ENCODE peak calls at places on chromosomes 5 and 9, in nine cellular contexts. A, I, Q, F, K, S, P, W and V are unnamed samples.

GRCh38 chr9:18999173-18999785 is 33.7 kb downstream of the SAXO1 start:
- DNase-seq in A (no peak), P (no peak), K (no peak), S (no peak), W (no peak), F (no peak), I (no peak), Q (no peak), V (no peak)

GRCh38 chr9:133184971-133185370 is 21.3 kb upstream of the GBGT1 start:
- DNase-seq in I (peak), W (peak), F (no peak), K (peak), A (no peak), P (peak), Q (peak), S (peak), V (peak)

GRCh38 chr9:127035948-127036347 is 86.5 kb downstream of the ANGPTL2 start:
- DNase-seq in P (no peak), W (no peak), I (no peak), F (no peak), A (peak), Q (no peak), S (no peak), K (no peak), V (no peak)

GRCh38 chr5:6459896-6460295 is 11.2 kb downstream of the UBE2QL1 start:
- DNase-seq in W (no peak), F (no peak), K (no peak), P (no peak), A (no peak), Q (no peak), S (no peak), I (no peak), V (no peak)

GRCh38 chr9:70832487-70832886 is 288.9 kb downstream of the TRPM3 start:
- DNase-seq in I (no peak), S (no peak), A (no peak), P (no peak), F (no peak), W (no peak), Q (no peak), K (no peak), V (no peak)

GRCh38 chr9:23779220-23779619 is 46.8 kb downstream of the ELAVL2 start:
- DNase-seq in A (no peak), K (no peak), I (no peak), P (no peak), W (no peak), Q (no peak), F (no peak), S (no peak), V (no peak)

GRCh38 chr5:133149333-133149732 is 97.5 kb downstream of the HSPA4 start:
- DNase-seq in I (no peak), F (no peak), K (no peak), W (peak), S (no peak), P (no peak), A (no peak), Q (no peak), V (no peak)

GRCh38 chr9:69768101-69768500 is 8.3 kb upstream of the PTAR1 start:
- DNase-seq in K (no peak), F (no peak), Q (no peak), I (no peak), P (no peak), S (no peak), A (no peak), W (no peak), V (no peak)

GRCh38 chr9:68749579-68750159 is 44.6 kb downstream of the PIP5K1B start:
- DNase-seq in W (peak), P (no peak), K (no peak), S (no peak), A (no peak), F (no peak), Q (no peak), I (no peak), V (no peak)

GRCh38 chr9:113503613-113504230 is 40.2 kb downstream of the RGS3 start:
- DNase-seq in I (no peak), Q (no peak), A (no peak), K (no peak), P (no peak), W (no peak), F (no peak), S (no peak), V (no peak)

GRCh38 chr9:115106642-115107041 is 11.3 kb downstream of the TNC start:
- DNase-seq in A (no peak), P (no peak), W (no peak), F (no peak), S (no peak), K (no peak), I (no peak), Q (no peak), V (no peak)

GRCh38 chr5:148730955-148731898 is 76.9 kb upstream of the HTR4 start:
- DNase-seq in K (peak), P (peak), S (peak), I (peak), A (peak), W (peak), Q (peak), F (peak), V (peak)

GRCh38 chr9:14478175-14479165 is 164.5 kb upstream of the NFIB start:
- DNase-seq in K (no peak), F (no peak), A (no peak), I (no peak), Q (no peak), W (peak), P (no peak), S (no peak), V (no peak)

GRCh38 chr5:160507181-160507811 is 85.6 kb downstream of the PTTG1 start:
- DNase-seq in I (no peak), S (peak), F (no peak), P (peak), Q (peak), K (no peak), W (no peak), A (no peak), V (no peak)

GRCh38 chr5:177071671-177072385 is 14.9 kb upstream of the FGFR4 start:
- DNase-seq in S (peak), Q (peak), A (no peak), F (peak), K (peak), P (peak), W (peak), I (no peak), V (peak)

GRCh38 chr5:179113945-179114641 is 53.9 kb downstream of the ZNF354C start:
- DNase-seq in K (no peak), W (no peak), A (no peak), F (no peak), I (peak), P (no peak), S (no peak), Q (no peak), V (no peak)

GRCh38 chr9:27142299-27142930 is 33.4 kb downstream of the TEK start:
- DNase-seq in A (no peak), Q (no peak), S (no peak), I (no peak), K (no peak), W (no peak), P (no peak), F (no peak), V (no peak)

GRCh38 chr9:127793093-127793708 is 7.4 kb downstream of the CDK9 start:
- DNase-seq in F (no peak), A (no peak), S (no peak), Q (no peak), W (no peak), P (no peak), I (no peak), K (no peak), V (no peak)

GRCh38 chr5:136309376-136309775 is 56.0 kb downstream of the TRPC7 start:
- DNase-seq in I (no peak), Q (no peak), P (no peak), A (no peak), K (no peak), F (no peak), S (no peak), W (no peak), V (no peak)

GRCh38 chr5:14097998-14098471 is 45.1 kb upstream of the TRIO start:
- DNase-seq in P (no peak), K (no peak), F (no peak), W (no peak), Q (no peak), S (no peak), I (no peak), A (no peak), V (peak)

GRCh38 chr5:66209350-66209749 is 65.2 kb downstream of the SREK1 start:
- DNase-seq in I (no peak), A (no peak), P (peak), F (no peak), W (peak), S (no peak), K (no peak), Q (no peak), V (peak)

GRCh38 chr9:37540634-37541033 is 35.5 kb downstream of the FBXO10 start:
- DNase-seq in F (no peak), Q (no peak), W (no peak), K (no peak), S (no peak), P (no peak), I (no peak), A (peak), V (no peak)

GRCh38 chr5:172007153-172007794 is 836 bp upstream of the FBXW11 start:
- DNase-seq in A (no peak), W (no peak), F (no peak), K (no peak), I (no peak), P (peak), Q (peak), S (no peak), V (no peak)

GRCh38 chr5:175778951-175779475 is 92.4 kb upstream of the CPLX2 start:
- DNase-seq in I (no peak), P (no peak), Q (no peak), K (peak), A (no peak), F (no peak), W (peak), S (no peak), V (no peak)

GRCh38 chr5:145752947-145753346 is 82.2 kb downstream of the PRELID2 start:
- DNase-seq in Q (no peak), P (no peak), I (no peak), W (no peak), A (no peak), F (no peak), S (no peak), K (no peak), V (no peak)

GRCh38 chr9:76092572-76092971 is 202.1 kb downstream of the PCSK5 start:
- DNase-seq in P (no peak), W (no peak), F (no peak), Q (no peak), S (no peak), A (no peak), I (no peak), K (no peak), V (no peak)

GRCh38 chr5:17189381-17190036 is 27.9 kb upstream of the BASP1 start:
- DNase-seq in W (peak), P (peak), F (peak), Q (peak), S (peak), A (peak), I (peak), K (peak), V (peak)

GRCh38 chr9:128207076-128207731 is 4.0 kb downstream of the DNM1 start:
- DNase-seq in K (no peak), Q (no peak), I (no peak), W (no peak), S (no peak), A (no peak), F (no peak), P (no peak), V (no peak)

GRCh38 chr9:101445353-101446029 is 9.9 kb upstream of the ALDOB start:
- DNase-seq in P (no peak), K (no peak), F (no peak), A (no peak), W (no peak), I (no peak), Q (peak), S (no peak), V (no peak)

GRCh38 chr9:114319147-114319546 is 3.8 kb upstream of the ORM1 start:
- DNase-seq in S (no peak), I (peak), F (no peak), W (peak), Q (no peak), A (no peak), P (no peak), K (no peak), V (no peak)

GRCh38 chr5:77008413-77008812 is 21.8 kb upstream of the AGGF1 start:
- DNase-seq in A (no peak), Q (no peak), S (no peak), P (no peak), I (no peak), F (no peak), K (no peak), W (no peak), V (no peak)

GRCh38 chr5:32264954-32265572 is 47.7 kb downstream of the MTMR12 start:
- DNase-seq in S (no peak), Q (no peak), A (no peak), W (no peak), F (no peak), P (no peak), I (no peak), K (no peak), V (no peak)

GRCh38 chr5:173119719-173120118 is 24.6 kb upstream of the BNIP1 start:
- DNase-seq in A (no peak), I (no peak), K (no peak), W (no peak), P (no peak), S (no peak), Q (no peak), F (no peak), V (no peak)

GRCh38 chr9:79189511-79189924 is 382.2 kb upstream of the TLE4 start:
- DNase-seq in Q (no peak), F (no peak), W (no peak), K (no peak), P (no peak), I (no peak), S (no peak), A (no peak), V (no peak)